ENCODE peak calls at places on chromosomes 11 and 22, in nine cellular contexts. K is activated naive CD8-positive, alpha-beta T cell treated with anti-CD3 and anti-CD28 coated beads, Interleukin-2, amount 10 ng/mL, durations not matched to agents 7 days and 5 days; N is COLO829; Z is endothelial cell; E is effector CD4-positive, alpha-beta T cell; X is AG09319; G is ACHN; C is stimulated activated CD4-positive, alpha-beta T cell treated with anti-CD3 and anti-CD28 coated beads, TNF-alpha, amount 100 ng/mL, for 24 hours; F is left cardiac atrium. H is an unnamed sample.

GRCh38 chr11:45213316-45213665 is 66.9 kb downstream of the PRDM11 start:
- DNase-seq in C (no peak), N (no peak), F (no peak), Z (no peak), G (no peak), X (no peak), K (no peak), E (no peak), H (no peak)

GRCh38 chr22:19843107-19843856 is 11.4 kb downstream of the GNB1L start:
- DNase-seq in N (no peak), Z (no peak), G (no peak), F (no peak), E (no peak), X (no peak), C (no peak), K (no peak), H (no peak)

GRCh38 chr11:123525511-123525918 is 95.4 kb downstream of the GRAMD1B start:
- DNase-seq in X (no peak), F (no peak), E (no peak), N (no peak), C (no peak), K (no peak), G (no peak), Z (no peak), H (no peak)

GRCh38 chr11:121687961-121688566 is 235.3 kb upstream of the SORL1-AS1 start:
- DNase-seq in N (no peak), K (no peak), F (no peak), E (no peak), C (no peak), Z (no peak), G (no peak), X (no peak), H (peak)

GRCh38 chr11:93099811-93100210 is 98.0 kb downstream of the SLC36A4 start:
- DNase-seq in E (no peak), X (no peak), N (no peak), G (no peak), K (no peak), Z (no peak), F (no peak), C (no peak), H (no peak)

GRCh38 chr22:20016734-20017621 is at the start of gene ARVCF:
- DNase-seq in N (peak), K (peak), F (peak), G (peak), X (peak), Z (peak), C (peak), E (peak), H (peak)

GRCh38 chr11:126140106-126140931 is 71.1 kb downstream of the RPUSD4 start:
- DNase-seq in N (no peak), E (no peak), C (no peak), G (no peak), Z (no peak), F (no peak), K (no peak), X (no peak), H (no peak)

GRCh38 chr11:75270896-75271415 is 30.4 kb downstream of the TPBGL start:
- DNase-seq in N (no peak), F (no peak), E (no peak), C (no peak), G (peak), K (peak), Z (no peak), X (no peak), H (peak)

GRCh38 chr11:100673063-100673462 is 14.0 kb upstream of the ARHGAP42 start:
- DNase-seq in Z (no peak), K (no peak), N (no peak), G (no peak), F (no peak), X (no peak), C (no peak), E (no peak), H (no peak)